ENCODE peak calls at places on chromosomes 16 and 17, in four cellular contexts. Q is HepG2, B is HCT116, I is K562. X is an unnamed sample.

GRCh38 chr17:13626703-13627102 is 25.0 kb upstream of the HS3ST3A1 start:
- DNase-seq in Q (no peak), B (peak; percentile 3), I (peak; percentile 7), X (no peak)

GRCh38 chr17:74446551-74447500 is 14.9 kb downstream of the GPRC5C start:
- DNase-seq in Q (no peak), B (no peak), I (no peak), X (no peak)

GRCh38 chr17:80970044-80970761 is 21.4 kb upstream of the CHMP6 start:
- DNase-seq in Q (no peak), B (no peak), I (no peak), X (peak; percentile 5)

GRCh38 chr17:37741334-37742113 is 3.3 kb downstream of the HNF1B start:
- DNase-seq in Q (no peak), B (no peak), I (no peak), X (no peak)

GRCh38 chr17:6306820-6307219 is 128.1 kb downstream of the AIPL1 start:
- DNase-seq in Q (no peak), B (no peak), I (no peak), X (no peak)

GRCh38 chr17:74757502-74757901 is 9.1 kb downstream of the NHERF1 start:
- DNase-seq in Q (no peak), B (no peak), I (no peak), X (no peak)

GRCh38 chr17:11598274-11599221 is at the start of gene DNAH9:
- DNase-seq in Q (peak; percentile 66), B (no peak), I (peak; percentile 87), X (no peak)

GRCh38 chr16:63904930-63905329 is 1216.9 kb downstream of the CDH11 start:
- DNase-seq in Q (no peak), B (no peak), I (no peak), X (no peak)

GRCh38 chr16:8855051-8855786 is 13.6 kb downstream of the CARHSP1 start:
- DNase-seq in Q (no peak), B (no peak), I (peak; percentile 68), X (no peak)

GRCh38 chr16:8878523-8878911 is 3.6 kb upstream of the LITAFD start:
- DNase-seq in Q (no peak), B (no peak), I (no peak), X (no peak)

GRCh38 chr17:50163846-50164696 is 1.7 kb upstream of the SGCA start:
- DNase-seq in Q (no peak), B (no peak), I (no peak), X (no peak)

GRCh38 chr16:23826528-23827244 is 9.1 kb upstream of the PRKCB start:
- DNase-seq in Q (no peak), B (no peak), I (no peak), X (no peak)

GRCh38 chr17:43734376-43734775 is 24.2 kb downstream of the SOST start:
- DNase-seq in Q (no peak), B (no peak), I (no peak), X (no peak)

GRCh38 chr16:76535-77272 is 1.3 kb upstream of the MPG start:
- DNase-seq in Q (peak; percentile 66), B (no peak), I (peak; percentile 85), X (no peak)

GRCh38 chr17:74744714-74745547 is 3.5 kb upstream of the NHERF1 start:
- DNase-seq in Q (peak; percentile 67), B (peak; percentile 64), I (peak; percentile 80), X (peak; percentile 52)

GRCh38 chr16:89288966-89289365 is 71.5 kb downstream of the ZNF778 start:
- DNase-seq in Q (no peak), B (no peak), I (no peak), X (no peak)

GRCh38 chr16:1439058-1439698 is 5.2 kb downstream of the CCDC154 start:
- DNase-seq in Q (no peak), B (no peak), I (no peak), X (no peak)

GRCh38 chr17:21674242-21674731 is 18.0 kb upstream of the KCNJ18 start:
- DNase-seq in Q (no peak), B (no peak), I (peak; percentile 46), X (no peak)

GRCh38 chr17:76132574-76133338 is 8.3 kb downstream of the FOXJ1 start:
- DNase-seq in Q (peak; percentile 79), B (peak; percentile 40), I (no peak), X (no peak)

GRCh38 chr17:17376362-17376761 is 73.2 kb downstream of the NT5M start:
- DNase-seq in Q (peak; percentile 79), B (no peak), I (no peak), X (peak; percentile 55)

GRCh38 chr16:66927918-66928649 is 2.7 kb upstream of the RRAD start:
- DNase-seq in Q (no peak), B (no peak), I (no peak), X (no peak)

GRCh38 chr16:84795338-84796053 is 24.3 kb upstream of the CRISPLD2 start:
- DNase-seq in Q (no peak), B (no peak), I (no peak), X (no peak)

GRCh38 chr16:74846714-74847113 is 72.1 kb upstream of the FA2H start:
- DNase-seq in Q (no peak), B (no peak), I (no peak), X (no peak)

GRCh38 chr17:36686123-36686669 is 84.8 kb downstream of the MRM1 start:
- DNase-seq in Q (no peak), B (no peak), I (no peak), X (no peak)

GRCh38 chr17:38877130-38877851 is 7.4 kb downstream of the LASP1 start:
- DNase-seq in Q (no peak), B (no peak), I (no peak), X (no peak)

GRCh38 chr17:82884341-82884871 is 44.6 kb upstream of the ZNF750 start:
- DNase-seq in Q (no peak), B (no peak), I (no peak), X (no peak)

GRCh38 chr17:80513892-80514291 is 30.7 kb upstream of the RPTOR start:
- DNase-seq in Q (no peak), B (no peak), I (no peak), X (no peak)

GRCh38 chr17:79406316-79406715 is 204.5 kb downstream of the RBFOX3 start:
- DNase-seq in Q (no peak), B (no peak), I (no peak), X (no peak)

GRCh38 chr16:55408656-55409055 is 70.3 kb upstream of the MMP2 start:
- DNase-seq in Q (no peak), B (no peak), I (no peak), X (no peak)

GRCh38 chr17:15289285-15290185 is 24.4 kb upstream of the PMP22 start:
- DNase-seq in Q (peak; percentile 25), B (no peak), I (peak; percentile 13), X (no peak)

GRCh38 chr17:31442860-31443259 is 51.4 kb downstream of the RAB11FIP4 start:
- DNase-seq in Q (no peak), B (no peak), I (no peak), X (no peak)

GRCh38 chr17:77914440-77915254 is 43.9 kb upstream of the TNRC6C start:
- DNase-seq in Q (no peak), B (peak; percentile 7), I (no peak), X (no peak)

GRCh38 chr16:57563487-57563750 is 21.0 kb downstream of the ADGRG5 start:
- DNase-seq in Q (no peak), B (no peak), I (no peak), X (no peak)

GRCh38 chr16:57562669-57563486 is 20.4 kb downstream of the ADGRG5 start:
- DNase-seq in Q (no peak), B (no peak), I (peak; percentile 37), X (no peak)

GRCh38 chr16:57563761-57564160 is 21.3 kb downstream of the ADGRG5 start:
- DNase-seq in Q (no peak), B (no peak), I (no peak), X (no peak)

GRCh38 chr16:57564571-57565270 is 22.3 kb downstream of the ADGRG5 start:
- DNase-seq in Q (no peak), B (no peak), I (no peak), X (no peak)

GRCh38 chr16:57562066-57562465 is 19.6 kb downstream of the ADGRG5 start:
- DNase-seq in Q (no peak), B (no peak), I (no peak), X (no peak)
- TF ChIP-seq TCF7L2 in Q (no peak), B (no peak), I (no peak), X (no peak)

GRCh38 chr17:53142890-53143289 is 679.8 kb upstream of the KIF2B start:
- DNase-seq in Q (no peak), B (no peak), I (no peak), X (no peak)
- TF ChIP-seq TCF7L2 in Q (no peak), B (no peak), I (no peak), X (no peak)

GRCh38 chr16:4116328-4117249 is at the start of gene ADCY9:
- DNase-seq in Q (peak; percentile 50), B (peak; percentile 16), I (peak; percentile 98), X (no peak)
- TF ChIP-seq TCF7L2 in Q (no peak), B (no peak), I (no peak), X (no peak)

GRCh38 chr17:56902350-56902749 is 11.5 kb downstream of the TRIM25 start:
- DNase-seq in Q (no peak), B (no peak), I (no peak), X (no peak)
- TF ChIP-seq TCF7L2 in Q (no peak), B (no peak), I (no peak), X (no peak)

GRCh38 chr16:50533317-50533716 is 14.9 kb upstream of the NKD1 start:
- DNase-seq in Q (no peak), B (no peak), I (no peak), X (no peak)
- TF ChIP-seq TCF7L2 in Q (no peak), B (no peak), I (no peak), X (no peak)

DNA sequence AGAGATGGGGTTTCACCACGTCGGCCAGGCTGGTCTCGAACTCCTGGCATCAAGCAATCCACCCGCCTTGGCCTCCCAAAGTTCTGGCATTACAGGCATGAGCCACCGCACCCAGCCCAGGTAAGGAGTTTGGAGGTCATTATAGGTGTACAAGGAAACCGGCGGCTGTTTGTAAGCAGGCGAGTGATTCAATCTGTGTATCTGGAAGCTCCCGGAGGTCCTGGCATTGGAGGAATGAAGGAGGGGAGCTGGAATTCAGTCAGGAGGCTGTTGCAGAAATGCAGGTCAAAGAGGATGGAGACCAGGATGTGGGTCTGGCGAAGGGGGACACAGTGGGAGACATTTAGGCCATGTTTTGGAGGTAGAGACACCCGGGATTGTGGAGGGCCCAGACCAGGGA is 18.8 kb downstream of the CDC42EP4 start:
- DNase-seq in Q (no peak), B (peak; percentile 51), I (no peak), X (no peak)
- TF ChIP-seq TCF7L2 in Q (no peak), B (no peak), I (no peak), X (no peak)

DNA sequence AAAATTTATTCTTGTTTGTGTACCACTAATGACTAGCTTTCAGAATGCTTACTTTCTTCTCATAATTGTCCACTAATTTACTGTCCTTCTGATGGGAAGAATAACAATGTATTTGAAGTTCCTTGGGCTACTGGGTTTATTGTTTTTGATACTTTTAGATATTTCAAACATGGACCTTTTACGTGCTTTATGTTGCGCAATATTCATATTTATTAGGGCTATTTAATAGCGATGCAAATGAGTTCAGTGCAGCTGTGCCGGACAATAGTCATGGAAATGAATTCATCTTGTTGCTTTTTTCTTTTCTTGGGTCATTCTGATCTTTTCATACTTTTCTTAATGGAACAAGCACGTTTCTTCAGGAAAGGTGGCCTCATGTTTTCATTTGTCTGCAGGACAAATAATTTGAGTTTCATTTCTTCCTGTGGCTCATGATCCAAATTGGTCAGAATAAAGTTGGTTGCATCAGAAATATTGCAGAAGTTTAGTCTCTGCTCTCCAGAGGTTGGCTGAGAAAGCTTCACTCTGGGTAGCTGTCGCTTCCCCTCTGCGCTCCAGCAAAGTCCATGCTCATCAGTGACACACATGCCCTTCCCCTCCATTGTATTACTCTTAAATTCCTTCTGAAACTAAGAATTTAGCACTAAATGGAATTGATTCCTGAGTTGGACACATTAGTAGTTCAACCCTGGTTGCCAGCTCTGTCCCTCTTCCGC is 128.8 kb downstream of the PRKCA start:
- DNase-seq in Q (no peak), B (no peak), I (no peak), X (no peak)
- TF ChIP-seq TCF7L2 in Q (no peak), B (no peak), I (no peak), X (no peak)

X was measured in Panc1.